ENCODE peak calls at places on chromosomes 1 and 21, in five cellular contexts. T, U, Q, O and A are unnamed samples.
A peak's percentile ranks its signal among the peaks of the same experiment; 100 is the strongest.

GRCh38 chr1:236176337-236177336 is 34.3 kb downstream of the GPR137B start:
- DNase-seq in T (peak; percentile 14), U (no peak), Q (no peak), O (no peak), A (no peak)

GRCh38 chr1:232629250-232630046 is 485 bp downstream of the SIPA1L2 start:
- DNase-seq in T (peak; percentile 31), U (no peak), Q (peak; percentile 64), O (peak; percentile 10), A (peak; percentile 44)

GRCh38 chr21:32867587-32867986 is 96.0 kb upstream of the PAXBP1 start:
- DNase-seq in T (no peak), U (no peak), Q (no peak), O (no peak), A (no peak)

GRCh38 chr1:68706639-68707317 is 209.9 kb upstream of the DEPDC1 start:
- DNase-seq in T (no peak), U (no peak), Q (no peak), O (no peak), A (no peak)

GRCh38 chr1:63960326-63960725 is 186.5 kb downstream of the ROR1 start:
- DNase-seq in T (no peak), U (no peak), Q (no peak), O (no peak), A (no peak)

GRCh38 chr1:59976194-59977074 is 49.9 kb upstream of the CYP2J2 start:
- DNase-seq in T (peak; percentile 84), U (no peak), Q (peak; percentile 63), O (peak; percentile 40), A (peak; percentile 18)

GRCh38 chr21:31173881-31174555 is 135.7 kb upstream of the KRTAP19-8 start:
- DNase-seq in T (peak; percentile 31), U (no peak), Q (peak; percentile 64), O (peak; percentile 64), A (no peak)

GRCh38 chr1:246333855-246334254 is 173.2 kb downstream of the SMYD3 start:
- DNase-seq in T (no peak), U (no peak), Q (no peak), O (no peak), A (no peak)

GRCh38 chr1:90114521-90115141 is 119.7 kb downstream of the ZNF326 start:
- DNase-seq in T (peak; percentile 48), U (peak; percentile 54), Q (no peak), O (no peak), A (peak; percentile 42)

GRCh38 chr21:18772404-18772803 is 368.8 kb upstream of the TMPRSS15 start:
- DNase-seq in T (no peak), U (no peak), Q (no peak), O (no peak), A (no peak)

GRCh38 chr1:169999357-169999756 is 75.1 kb downstream of the KIFAP3 start:
- DNase-seq in T (peak; percentile 50), U (peak; percentile 65), Q (peak; percentile 49), O (no peak), A (no peak)

GRCh38 chr1:38274974-38275373 is 228.4 kb upstream of the POU3F1 start:
- DNase-seq in T (no peak), U (no peak), Q (no peak), O (no peak), A (no peak)

GRCh38 chr1:67815303-67816095 is 17.8 kb downstream of the GNG12 start:
- DNase-seq in T (no peak), U (no peak), Q (peak; percentile 58), O (no peak), A (no peak)

GRCh38 chr1:51237313-51237700 is 1.2 kb downstream of the RNF11 start:
- DNase-seq in T (no peak), U (peak; percentile 46), Q (no peak), O (no peak), A (no peak)

GRCh38 chr1:51305371-51305823 is 25.0 kb downstream of the TTC39A start:
- DNase-seq in T (no peak), U (no peak), Q (no peak), O (no peak), A (no peak)

GRCh38 chr21:44734026-44734745 is 22.8 kb upstream of the TSPEAR start:
- DNase-seq in T (no peak), U (no peak), Q (no peak), O (no peak), A (no peak)

GRCh38 chr1:4594286-4594991 is 60.0 kb upstream of the AJAP1 start:
- DNase-seq in T (no peak), U (no peak), Q (no peak), O (no peak), A (no peak)

GRCh38 chr1:156945881-156946661 is 25.6 kb downstream of the LRRC71 start:
- DNase-seq in T (no peak), U (peak; percentile 58), Q (no peak), O (no peak), A (no peak)

GRCh38 chr1:209618756-209619420 is 33.3 kb downstream of the LAMB3 start:
- DNase-seq in T (no peak), U (no peak), Q (peak; percentile 50), O (no peak), A (no peak)

GRCh38 chr1:59511476-59512465 is 214.9 kb downstream of the FGGY start:
- DNase-seq in T (no peak), U (no peak), Q (no peak), O (no peak), A (no peak)

GRCh38 chr1:29349871-29350491 is 113.7 kb downstream of the PTPRU start:
- DNase-seq in T (no peak), U (no peak), Q (no peak), O (no peak), A (no peak)

GRCh38 chr1:180981596-180982387 is 40.9 kb downstream of the STX6 start:
- DNase-seq in T (no peak), U (no peak), Q (no peak), O (peak; percentile 47), A (no peak)

GRCh38 chr1:187476671-187477070 is 647.9 kb downstream of the PLA2G4A start:
- DNase-seq in T (no peak), U (no peak), Q (no peak), O (no peak), A (no peak)

GRCh38 chr1:2411801-2412394 is 466 bp downstream of the PEX10 start:
- DNase-seq in T (no peak), U (peak; percentile 50), Q (no peak), O (peak; percentile 27), A (no peak)

GRCh38 chr1:182430263-182431068 is 19.5 kb upstream of the RGSL1 start:
- DNase-seq in T (no peak), U (no peak), Q (no peak), O (peak; percentile 46), A (peak; percentile 66)

GRCh38 chr1:36516372-36517018 is 33.8 kb upstream of the CSF3R start:
- DNase-seq in T (peak; percentile 86), U (no peak), Q (peak; percentile 59), O (peak; percentile 44), A (peak; percentile 44)

GRCh38 chr1:166172106-166172505 is 5.3 kb upstream of the FAM78B start:
- DNase-seq in T (no peak), U (no peak), Q (no peak), O (no peak), A (no peak)

GRCh38 chr1:82697965-82698364 is 897.2 kb downstream of the ADGRL2 start:
- DNase-seq in T (no peak), U (no peak), Q (no peak), O (no peak), A (no peak)

GRCh38 chr1:11730429-11730861 is 5.5 kb upstream of the AGTRAP start:
- DNase-seq in T (peak; percentile 69), U (no peak), Q (no peak), O (no peak), A (peak; percentile 97)

GRCh38 chr1:178946855-178947687 is 76.2 kb upstream of the ANGPTL1 start:
- DNase-seq in T (no peak), U (no peak), Q (no peak), O (no peak), A (no peak)

GRCh38 chr1:57269621-57270235 is 154.1 kb downstream of the DAB1 start:
- DNase-seq in T (no peak), U (no peak), Q (no peak), O (no peak), A (no peak)

GRCh38 chr1:119862276-119862675 is 34.0 kb downstream of the ADAM30 start:
- DNase-seq in T (no peak), U (no peak), Q (no peak), O (no peak), A (no peak)

GRCh38 chr1:2533356-2533755 is 3.3 kb upstream of the HES5 start:
- DNase-seq in T (peak; percentile 60), U (peak; percentile 70), Q (no peak), O (no peak), A (no peak)

GRCh38 chr21:19981938-19982337 is 1016.3 kb upstream of the NCAM2 start:
- DNase-seq in T (no peak), U (no peak), Q (no peak), O (no peak), A (no peak)

GRCh38 chr1:155816351-155816750 is 40.7 kb downstream of the GON4L start:
- DNase-seq in T (no peak), U (no peak), Q (no peak), O (no peak), A (no peak)

GRCh38 chr21:46424621-46425020 is 34.1 kb upstream of the DIP2A start:
- DNase-seq in T (no peak), U (no peak), Q (no peak), O (no peak), A (no peak)